ENCODE peak calls at places on chromosomes 5 and 9, in five cellular contexts. B is NCI-H1417; I is RWPE1; J is activated naive CD4-positive, alpha-beta T cell treated with Interleukin-2 at 50 U/mL for 16 hours; H is AG08395. E is an unnamed sample.

GRCh38 chr9:97529363-97530076 is 28.1 kb downstream of the TMOD1 start:
- DNase-seq in B (peak), I (no peak), J (no peak), H (no peak), E (no peak)

GRCh38 chr5:107743357-107744000 is 72.7 kb upstream of the EFNA5 start:
- DNase-seq in B (no peak), I (peak), J (no peak), H (peak), E (no peak)

GRCh38 chr9:119375892-119376291 is 6.7 kb upstream of the BRINP1 start:
- DNase-seq in B (no peak), I (peak), J (no peak), H (peak), E (no peak)

GRCh38 chr9:80644044-80644443 is 1045.3 kb downstream of the TLE1 start:
- DNase-seq in B (no peak), I (no peak), J (no peak), H (no peak), E (no peak)

GRCh38 chr9:137989999-137990715 is 112.6 kb downstream of the CACNA1B start:
- DNase-seq in B (no peak), I (peak), J (no peak), H (no peak), E (no peak)

GRCh38 chr5:73306741-73307275 is 133.8 kb downstream of the TMEM174 start:
- DNase-seq in B (no peak), I (no peak), J (no peak), H (no peak), E (no peak)

GRCh38 chr9:126527109-126527825 is 86.5 kb upstream of the LMX1B start:
- DNase-seq in B (no peak), I (no peak), J (no peak), H (no peak), E (no peak)

GRCh38 chr9:127968046-127968445 is 12.7 kb downstream of the EEIG1 start:
- DNase-seq in B (no peak), I (peak), J (peak), H (peak), E (no peak)

GRCh38 chr9:116741106-116741740 is 54.1 kb downstream of the TRIM32 start:
- DNase-seq in B (no peak), I (no peak), J (no peak), H (no peak), E (no peak)

GRCh38 chr9:125460883-125461475 is 199.4 kb downstream of the GAPVD1 start:
- DNase-seq in B (peak), I (no peak), J (no peak), H (peak), E (no peak)

GRCh38 chr5:60856059-60856458 is 12.0 kb upstream of the ELOVL7 start:
- DNase-seq in B (no peak), I (peak), J (no peak), H (peak), E (no peak)

GRCh38 chr5:163916376-163916775 is 411.0 kb downstream of the MAT2B start:
- DNase-seq in B (no peak), I (no peak), J (no peak), H (no peak), E (peak)

GRCh38 chr9:112203536-112203935 is 28.4 kb upstream of the SUSD1 start:
- DNase-seq in B (no peak), I (no peak), J (no peak), H (no peak), E (no peak)